ENCODE peak calls at places on chromosome 19, in eight cellular contexts. One of them, this sample, is unnamed.

GRCh38 chr19:5456836-5457200 is 1.6 kb downstream of the ZNRF4 start:
- DNase-seq in uterus: no peak
- DNase-seq in IMR-90: no peak
- DNase-seq in tibial nerve: no peak
- DNase-seq in body of pancreas: no peak
- DNase-seq in K562: no peak
- DNase-seq in transverse colon: no peak
- DNase-seq in stomach: no peak
- DNase-seq in this sample: no peak

GRCh38 chr19:30362156-30362754 is 9.9 kb upstream of the ZNF536 start:
- DNase-seq in uterus: no peak
- DNase-seq in IMR-90: no peak
- DNase-seq in tibial nerve: no peak
- DNase-seq in body of pancreas: no peak
- DNase-seq in K562: no peak
- DNase-seq in transverse colon: no peak
- DNase-seq in stomach: peak; percentile 10
- DNase-seq in this sample: no peak

GRCh38 chr19:45881909-45882528 is 3.9 kb downstream of the IRF2BP1 start:
- DNase-seq in uterus: no peak
- DNase-seq in IMR-90: no peak
- DNase-seq in tibial nerve: no peak
- DNase-seq in body of pancreas: peak; percentile 89
- DNase-seq in K562: peak; percentile 59
- DNase-seq in transverse colon: peak; percentile 57
- DNase-seq in stomach: peak; percentile 81
- DNase-seq in this sample: peak; percentile 76

GRCh38 chr19:16073988-16074387 is 2.3 kb upstream of the TPM4 start:
- DNase-seq in uterus: no peak
- DNase-seq in IMR-90: no peak
- DNase-seq in tibial nerve: no peak
- DNase-seq in body of pancreas: no peak
- DNase-seq in K562: no peak
- DNase-seq in transverse colon: no peak
- DNase-seq in stomach: no peak
- DNase-seq in this sample: no peak

GRCh38 chr19:48770223-48770622 is 14.9 kb downstream of the FGF21 start:
- DNase-seq in uterus: no peak
- DNase-seq in IMR-90: no peak
- DNase-seq in tibial nerve: no peak
- DNase-seq in body of pancreas: no peak
- DNase-seq in K562: no peak
- DNase-seq in transverse colon: no peak
- DNase-seq in stomach: no peak
- DNase-seq in this sample: no peak

GRCh38 chr19:6125571-6125989 is 9.9 kb upstream of the ACSBG2 start:
- DNase-seq in uterus: peak; percentile 44
- DNase-seq in IMR-90: peak; percentile 77
- DNase-seq in tibial nerve: peak; percentile 41
- DNase-seq in body of pancreas: peak; percentile 71
- DNase-seq in K562: peak; percentile 73
- DNase-seq in transverse colon: peak; percentile 71
- DNase-seq in stomach: peak; percentile 69
- DNase-seq in this sample: peak; percentile 57

GRCh38 chr19:13260883-13261653 is 110.9 kb downstream of the IER2 start:
- DNase-seq in uterus: no peak
- DNase-seq in IMR-90: peak; percentile 93
- DNase-seq in tibial nerve: peak; percentile 8
- DNase-seq in body of pancreas: no peak
- DNase-seq in K562: peak; percentile 51
- DNase-seq in transverse colon: no peak
- DNase-seq in stomach: peak; percentile 33
- DNase-seq in this sample: peak; percentile 72

GRCh38 chr19:49019242-49019932 is 2.5 kb upstream of the LHB start:
- DNase-seq in uterus: peak; percentile 64
- DNase-seq in IMR-90: peak; percentile 17
- DNase-seq in tibial nerve: peak; percentile 25
- DNase-seq in body of pancreas: peak; percentile 98
- DNase-seq in K562: peak; percentile 91
- DNase-seq in transverse colon: peak; percentile 84
- DNase-seq in stomach: peak; percentile 83
- DNase-seq in this sample: peak; percentile 71

GRCh38 chr19:58203814-58204475 is 21.1 kb downstream of the ZNF274 start:
- DNase-seq in uterus: no peak
- DNase-seq in IMR-90: no peak
- DNase-seq in tibial nerve: no peak
- DNase-seq in body of pancreas: no peak
- DNase-seq in K562: no peak
- DNase-seq in transverse colon: no peak
- DNase-seq in stomach: no peak
- DNase-seq in this sample: no peak

GRCh38 chr19:2551172-2551863 is 75.4 kb downstream of the GADD45B start:
- DNase-seq in uterus: no peak
- DNase-seq in IMR-90: no peak
- DNase-seq in tibial nerve: no peak
- DNase-seq in body of pancreas: no peak
- DNase-seq in K562: no peak
- DNase-seq in transverse colon: no peak
- DNase-seq in stomach: no peak
- DNase-seq in this sample: no peak

GRCh38 chr19:14030997-14031718 is 404 bp upstream of the IL27RA start:
- DNase-seq in uterus: no peak
- DNase-seq in IMR-90: no peak
- DNase-seq in tibial nerve: no peak
- DNase-seq in body of pancreas: no peak
- DNase-seq in K562: no peak
- DNase-seq in transverse colon: no peak
- DNase-seq in stomach: no peak
- DNase-seq in this sample: no peak

GRCh38 chr19:8206147-8207087 is 2.8 kb upstream of the CERS4 start:
- DNase-seq in uterus: no peak
- DNase-seq in IMR-90: no peak
- DNase-seq in tibial nerve: no peak
- DNase-seq in body of pancreas: peak; percentile 83
- DNase-seq in K562: no peak
- DNase-seq in transverse colon: no peak
- DNase-seq in stomach: peak; percentile 57
- DNase-seq in this sample: no peak

GRCh38 chr19:53864308-53864836 is 3.3 kb upstream of the MYADM start:
- DNase-seq in uterus: no peak
- DNase-seq in IMR-90: no peak
- DNase-seq in tibial nerve: no peak
- DNase-seq in body of pancreas: peak; percentile 62
- DNase-seq in K562: peak; percentile 1
- DNase-seq in transverse colon: peak; percentile 55
- DNase-seq in stomach: peak; percentile 60
- DNase-seq in this sample: no peak

GRCh38 chr19:51564791-51565190 is 6.3 kb upstream of the ZNF175 start:
- DNase-seq in uterus: no peak
- DNase-seq in IMR-90: no peak
- DNase-seq in tibial nerve: no peak
- DNase-seq in body of pancreas: no peak
- DNase-seq in K562: peak; percentile 27
- DNase-seq in transverse colon: no peak
- DNase-seq in stomach: no peak
- DNase-seq in this sample: peak; percentile 58

DNA sequence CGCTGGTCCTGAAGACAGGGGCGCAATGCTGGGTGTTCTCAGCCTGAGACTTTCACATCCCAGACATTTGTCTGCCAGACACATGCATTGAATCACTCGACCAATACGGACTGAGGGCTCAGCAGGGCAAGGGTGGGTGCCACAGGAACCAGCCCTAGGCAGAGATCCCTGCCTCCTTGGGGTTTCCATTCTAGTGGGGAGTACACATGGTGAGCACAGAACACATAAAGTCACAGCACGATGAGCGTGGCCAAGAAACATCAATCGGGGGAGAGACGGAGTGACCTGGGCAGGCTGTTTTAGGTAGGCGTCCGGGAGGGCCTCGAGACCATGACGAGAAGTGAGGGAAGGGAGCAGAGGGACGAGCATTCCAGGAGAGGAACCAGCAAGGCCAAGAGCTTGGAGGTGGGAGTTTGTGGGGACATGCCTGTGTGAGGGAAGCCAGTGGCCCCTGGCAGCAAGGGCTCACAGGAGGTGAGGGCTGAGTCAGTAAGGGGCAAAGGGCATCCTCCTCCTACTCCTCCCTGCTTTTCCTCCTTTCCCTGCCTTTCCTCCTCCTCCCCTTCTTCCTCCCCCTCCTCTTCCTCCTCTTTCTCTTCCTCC is 126.3 kb upstream of the PEG3 start:
- DNase-seq in uterus: peak; percentile 39
- DNase-seq in IMR-90: no peak
- DNase-seq in tibial nerve: no peak
- DNase-seq in body of pancreas: no peak
- DNase-seq in K562: no peak
- DNase-seq in transverse colon: no peak
- DNase-seq in stomach: no peak
- DNase-seq in this sample: no peak
- H3K4me3 ChIP-seq in uterus: no peak overlapping the region
- H3K4me3 ChIP-seq in IMR-90: no peak overlapping the region
- H3K4me3 ChIP-seq in tibial nerve: no peak overlapping the region
- H3K4me3 ChIP-seq in body of pancreas: no peak overlapping the region
- H3K4me3 ChIP-seq in K562: no peak overlapping the region
- H3K4me3 ChIP-seq in transverse colon: no peak overlapping the region
- H3K4me3 ChIP-seq in stomach: no peak overlapping the region
- H3K4me3 ChIP-seq in this sample: no peak overlapping the region

GRCh38 chr19:18415177-18415867 is 3.9 kb upstream of the SSBP4 start:
- DNase-seq in uterus: peak; percentile 91
- DNase-seq in IMR-90: peak; percentile 66
- DNase-seq in tibial nerve: peak; percentile 69
- DNase-seq in body of pancreas: peak; percentile 49
- DNase-seq in K562: peak; percentile 69
- DNase-seq in transverse colon: peak; percentile 54
- DNase-seq in stomach: no peak
- DNase-seq in this sample: no peak

GRCh38 chr19:18418725-18419194 is 438 bp upstream of the SSBP4 start:
- DNase-seq in uterus: no peak
- DNase-seq in IMR-90: no peak
- DNase-seq in tibial nerve: no peak
- DNase-seq in body of pancreas: peak; percentile 50
- DNase-seq in K562: no peak
- DNase-seq in transverse colon: peak; percentile 46
- DNase-seq in stomach: no peak
- DNase-seq in this sample: no peak

GRCh38 chr19:18417250-18418033 is 1.8 kb upstream of the SSBP4 start:
- DNase-seq in uterus: peak; percentile 86
- DNase-seq in IMR-90: peak; percentile 73
- DNase-seq in tibial nerve: no peak
- DNase-seq in body of pancreas: peak; percentile 68
- DNase-seq in K562: peak; percentile 79
- DNase-seq in transverse colon: peak; percentile 70
- DNase-seq in stomach: no peak
- DNase-seq in this sample: no peak

GRCh38 chr19:18418034-18418724 is 1.0 kb upstream of the SSBP4 start:
- DNase-seq in uterus: peak; percentile 72
- DNase-seq in IMR-90: no peak
- DNase-seq in tibial nerve: no peak
- DNase-seq in body of pancreas: no peak
- DNase-seq in K562: no peak
- DNase-seq in transverse colon: no peak
- DNase-seq in stomach: no peak
- DNase-seq in this sample: no peak

GRCh38 chr19:18416778-18417249 is 2.4 kb upstream of the SSBP4 start:
- DNase-seq in uterus: peak; percentile 95
- DNase-seq in IMR-90: peak; percentile 78
- DNase-seq in tibial nerve: peak; percentile 87
- DNase-seq in body of pancreas: peak; percentile 80
- DNase-seq in K562: peak; percentile 74
- DNase-seq in transverse colon: peak; percentile 81
- DNase-seq in stomach: peak; percentile 74
- DNase-seq in this sample: peak; percentile 80
- TF ChIP-seq POLR2A in uterus: peak; percentile 71
- TF ChIP-seq POLR2A in IMR-90: peak; percentile 33
- TF ChIP-seq POLR2A in tibial nerve: peak; percentile 52
- TF ChIP-seq POLR2A in body of pancreas: no peak
- TF ChIP-seq POLR2A in K562: peak; percentile 64
- TF ChIP-seq POLR2A in transverse colon: peak; percentile 14
- TF ChIP-seq POLR2A in stomach: no peak
- TF ChIP-seq POLR2A in this sample: no peak

DNA sequence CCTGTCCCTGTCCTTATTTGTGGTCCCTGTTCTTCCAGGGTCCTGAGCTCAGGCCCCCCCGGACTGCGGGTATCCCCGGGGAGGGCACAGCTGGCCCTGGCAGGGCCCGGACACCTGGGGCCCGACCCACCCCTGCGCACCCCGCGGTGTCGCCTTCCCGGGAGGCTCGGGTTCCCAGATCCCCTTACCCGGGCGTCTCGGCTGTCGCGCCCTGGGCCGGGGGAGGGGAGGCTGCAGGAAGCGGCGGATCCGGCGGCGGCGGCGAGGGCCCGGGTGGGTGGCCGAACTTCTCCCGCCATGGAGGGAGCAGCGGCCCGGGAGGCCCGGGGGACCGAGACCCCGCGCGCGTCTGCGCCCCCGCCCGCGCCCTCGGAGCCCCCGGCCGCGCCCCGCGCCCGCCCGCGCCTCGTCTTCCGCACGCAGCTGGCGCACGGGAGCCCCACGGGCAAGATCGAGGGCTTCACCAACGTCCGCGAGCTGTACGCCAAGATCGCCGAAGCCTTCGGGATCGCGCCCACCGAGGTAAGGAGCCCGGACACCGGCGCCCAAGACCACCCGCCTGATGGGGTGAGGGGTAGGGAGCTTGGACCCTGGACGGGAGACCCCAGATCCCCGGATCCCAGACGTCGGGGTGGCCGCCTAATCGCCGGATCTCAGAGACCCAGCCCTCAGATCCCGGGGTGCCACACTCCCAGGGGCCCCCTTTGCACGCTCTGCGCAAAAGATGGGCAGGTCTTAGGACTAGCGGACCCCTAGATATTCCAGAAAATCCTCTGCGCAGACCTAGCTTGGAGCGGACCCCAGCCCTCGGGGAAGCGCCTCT is at the start of gene GIPC3:
- DNase-seq in uterus: no peak
- DNase-seq in IMR-90: no peak
- DNase-seq in tibial nerve: no peak
- DNase-seq in body of pancreas: peak; percentile 13
- DNase-seq in K562: peak; percentile 65
- DNase-seq in transverse colon: no peak
- DNase-seq in stomach: no peak
- DNase-seq in this sample: no peak
- H3K4me3 ChIP-seq in uterus: peak within 1 kb of the TSS; percentile 5
- H3K4me3 ChIP-seq in IMR-90: peak within 1 kb of the TSS; percentile 27
- H3K4me3 ChIP-seq in tibial nerve: peak within 1 kb of the TSS; percentile 33
- H3K4me3 ChIP-seq in body of pancreas: no peak within 1 kb of the TSS
- H3K4me3 ChIP-seq in K562: peak within 1 kb of the TSS; percentile 42
- H3K4me3 ChIP-seq in transverse colon: peak within 1 kb of the TSS; percentile 42
- H3K4me3 ChIP-seq in stomach: peak within 1 kb of the TSS; percentile 47
- H3K4me3 ChIP-seq in this sample: peak within 1 kb of the TSS; percentile 12

GRCh38 chr19:12034610-12035009 is 869 bp downstream of the ZNF433 start:
- DNase-seq in uterus: no peak
- DNase-seq in IMR-90: no peak
- DNase-seq in tibial nerve: peak; percentile 8
- DNase-seq in body of pancreas: peak; percentile 19
- DNase-seq in K562: no peak
- DNase-seq in transverse colon: no peak
- DNase-seq in stomach: no peak
- DNase-seq in this sample: no peak

GRCh38 chr19:12034196-12034595 is 1.3 kb downstream of the ZNF433 start:
- DNase-seq in uterus: no peak
- DNase-seq in IMR-90: no peak
- DNase-seq in tibial nerve: no peak
- DNase-seq in body of pancreas: peak; percentile 73
- DNase-seq in K562: no peak
- DNase-seq in transverse colon: no peak
- DNase-seq in stomach: no peak
- DNase-seq in this sample: no peak

GRCh38 chr19:12035220-12036172 is at the start of gene ZNF433:
- DNase-seq in uterus: peak; percentile 92
- DNase-seq in IMR-90: peak; percentile 71
- DNase-seq in tibial nerve: peak; percentile 98
- DNase-seq in body of pancreas: peak; percentile 100
- DNase-seq in K562: peak; percentile 85
- DNase-seq in transverse colon: peak; percentile 96
- DNase-seq in stomach: peak; percentile 99
- DNase-seq in this sample: peak; percentile 92
- TF ChIP-seq POLR2A in uterus: peak; percentile 58
- TF ChIP-seq POLR2A in IMR-90: peak; percentile 78
- TF ChIP-seq POLR2A in tibial nerve: peak; percentile 80
- TF ChIP-seq POLR2A in body of pancreas: peak; percentile 67
- TF ChIP-seq POLR2A in K562: peak; percentile 76
- TF ChIP-seq POLR2A in transverse colon: peak; percentile 43
- TF ChIP-seq POLR2A in stomach: no peak
- TF ChIP-seq POLR2A in this sample: no peak